ENCODE peak calls at places on chromosomes 16 and 17, in nine cellular contexts. N is IMR-90, P is ascending aorta, M is cardiac fibroblast, X is lower lobe of right lung, K is fibroblast of pulmonary artery, U is cardiac muscle cell, W is tibial artery, V is upper lobe of right lung. J is an unnamed sample.

GRCh38 chr17:9274973-9275372 is 253.7 kb downstream of the NTN1 start:
- DNase-seq in N (no peak), X (no peak), K (no peak), W (no peak), U (no peak), V (no peak), P (no peak), M (no peak), J (no peak)

GRCh38 chr17:21058098-21058893 is 15.5 kb upstream of the USP22 start:
- DNase-seq in V (no peak), U (no peak), M (peak), X (no peak), N (peak), K (peak), P (no peak), W (no peak), J (peak)

GRCh38 chr16:11835891-11836652 is 15.3 kb downstream of the RSL1D1 start:
- DNase-seq in M (peak), N (peak), U (peak), V (peak), K (peak), X (no peak), P (no peak), W (no peak), J (peak)

GRCh38 chr16:29009050-29009837 is 24.4 kb downstream of the LAT start:
- DNase-seq in K (no peak), U (no peak), X (no peak), W (no peak), P (no peak), N (no peak), M (no peak), V (no peak), J (no peak)

GRCh38 chr17:61766520-61766919 is 96.8 kb downstream of the BRIP1 start:
- DNase-seq in K (no peak), N (peak), W (no peak), M (no peak), P (no peak), X (no peak), V (no peak), U (no peak), J (peak)

GRCh38 chr17:79039171-79039570 is 15.2 kb downstream of the C1QTNF1 start:
- DNase-seq in N (no peak), P (no peak), X (no peak), V (peak), W (no peak), U (no peak), K (no peak), M (no peak), J (no peak)

GRCh38 chr16:12900599-12901203 is 697 bp upstream of the SHISA9 start:
- DNase-seq in X (no peak), P (no peak), W (no peak), K (no peak), U (no peak), V (no peak), N (no peak), M (no peak), J (no peak)

GRCh38 chr17:17028059-17028877 is 14.0 kb upstream of the MPRIP start:
- DNase-seq in X (peak), N (peak), V (peak), M (peak), P (no peak), W (no peak), U (no peak), K (peak), J (no peak)

GRCh38 chr17:75834279-75834920 is 9.8 kb downstream of the UNC13D start:
- DNase-seq in P (no peak), W (no peak), K (no peak), U (no peak), N (no peak), X (no peak), V (peak), M (no peak), J (no peak)

GRCh38 chr16:57413733-57414132 is 9.2 kb downstream of the CCL17 start:
- DNase-seq in W (no peak), V (no peak), M (no peak), X (no peak), P (no peak), K (no peak), U (no peak), N (no peak), J (no peak)

GRCh38 chr17:17818088-17818526 is 18.7 kb downstream of the SREBF1 start:
- DNase-seq in U (peak), V (peak), K (peak), P (no peak), N (peak), X (peak), W (no peak), M (no peak), J (peak)

GRCh38 chr16:53922805-53923645 is 219.1 kb downstream of the FTO start:
- DNase-seq in U (peak), P (no peak), N (peak), K (peak), X (no peak), V (no peak), M (no peak), W (no peak), J (no peak)

GRCh38 chr17:46003907-46004748 is 5.1 kb downstream of the STH start:
- DNase-seq in M (peak), V (no peak), W (no peak), P (no peak), X (no peak), N (peak), U (no peak), K (peak), J (peak)

GRCh38 chr16:57203451-57203850 is 17.3 kb downstream of the RSPRY1 start:
- DNase-seq in M (no peak), V (no peak), X (no peak), P (no peak), N (no peak), W (no peak), U (no peak), K (no peak), J (no peak)

GRCh38 chr16:71428883-71429282 is 13.0 kb downstream of the TLE7 start:
- DNase-seq in N (no peak), P (no peak), M (peak), K (peak), W (no peak), V (no peak), X (no peak), U (no peak), J (no peak)

GRCh38 chr17:40490289-40490853 is 11.1 kb downstream of the TNS4 start:
- DNase-seq in V (no peak), W (peak), N (peak), X (no peak), U (peak), K (peak), P (no peak), M (peak), J (peak)

GRCh38 chr17:67194134-67194533 is 50.9 kb downstream of the HELZ start:
- DNase-seq in V (no peak), X (no peak), N (peak), K (peak), U (peak), M (peak), W (no peak), P (no peak), J (peak)

GRCh38 chr16:27729516-27730304 is 179.8 kb downstream of the KATNIP start:
- DNase-seq in V (no peak), M (peak), N (peak), K (peak), X (peak), W (peak), U (no peak), P (no peak), J (peak)

GRCh38 chr17:67469208-67469980 is 92.3 kb downstream of the PITPNC1 start:
- DNase-seq in K (peak), W (no peak), P (no peak), M (peak), V (no peak), N (peak), U (peak), X (peak), J (no peak)

GRCh38 chr16:66427036-66427446 is at the start of gene BEAN1:
- DNase-seq in U (peak), K (no peak), M (peak), N (no peak), W (no peak), P (no peak), V (no peak), X (no peak), J (peak)

GRCh38 chr17:21467196-21467595 is 91.0 kb downstream of the KCNJ12 start:
- DNase-seq in M (no peak), P (no peak), X (no peak), U (no peak), V (no peak), K (no peak), W (no peak), N (no peak), J (no peak)

GRCh38 chr17:80219777-80220708 is at the start of the genes SGSH and SLC26A11:
- DNase-seq in W (peak), N (peak), K (peak), P (peak), X (peak), V (peak), U (peak), M (peak), J (peak)

GRCh38 chr16:72979974-72980373 is 68.0 kb downstream of the ZFHX3 start:
- DNase-seq in N (no peak), K (no peak), V (no peak), W (peak), P (no peak), X (peak), M (no peak), U (no peak), J (no peak)

GRCh38 chr16:57999366-57999970 is 1.0 kb downstream of the ZNF319 start:
- DNase-seq in X (peak), U (no peak), V (no peak), W (no peak), P (no peak), N (peak), K (peak), M (no peak), J (no peak)

GRCh38 chr16:30797670-30798309 is 10.8 kb upstream of the ZNF629 start:
- DNase-seq in K (no peak), U (no peak), P (no peak), N (no peak), X (no peak), V (no peak), W (no peak), M (no peak), J (peak)
- TF ChIP-seq CTCF in K (peak), U (no peak), P (no peak), N (no peak), X (no peak), V (no peak), W (no peak), M (no peak), J (no peak)

GRCh38 chr16:81817789-81818304 is 38.8 kb downstream of the PLCG2 start:
- DNase-seq in X (peak), U (no peak), M (no peak), K (no peak), W (no peak), N (no peak), P (no peak), V (no peak), J (no peak)

GRCh38 chr16:81817296-81817695 is 38.2 kb downstream of the PLCG2 start:
- DNase-seq in U (no peak), N (no peak), M (no peak), K (no peak), W (no peak), V (no peak), P (no peak), X (no peak), J (no peak)

GRCh38 chr16:81815429-81815766 is 36.3 kb downstream of the PLCG2 start:
- DNase-seq in P (no peak), K (no peak), M (no peak), X (no peak), W (no peak), N (no peak), U (no peak), V (no peak), J (no peak)

GRCh38 chr16:81816351-81816750 is 37.3 kb downstream of the PLCG2 start:
- DNase-seq in P (no peak), V (no peak), N (no peak), K (no peak), M (no peak), U (no peak), W (no peak), X (no peak), J (no peak)

GRCh38 chr16:81816793-81817210 is 37.7 kb downstream of the PLCG2 start:
- DNase-seq in W (no peak), U (no peak), N (no peak), P (no peak), V (no peak), K (no peak), X (no peak), M (no peak), J (no peak)
- H3K4me3 ChIP-seq in W (no peak), U (no peak), N (no peak), P (no peak), V (no peak), K (no peak), X (no peak), M (no peak), J (no peak)

GRCh38 chr17:1894753-1895339 is 65.0 kb downstream of the RPA1 start:
- DNase-seq in M (no peak), W (no peak), U (no peak), K (no peak), P (no peak), N (no peak), V (peak), X (peak), J (no peak)

GRCh38 chr17:1896243-1897163 is 66.7 kb downstream of the RPA1 start:
- DNase-seq in W (no peak), N (no peak), K (no peak), M (no peak), X (no peak), P (no peak), U (no peak), V (peak), J (no peak)

GRCh38 chr17:1898872-1899271 is 69.1 kb downstream of the RPA1 start:
- DNase-seq in N (no peak), V (no peak), K (no peak), M (no peak), X (no peak), P (no peak), W (no peak), U (no peak), J (no peak)

GRCh38 chr17:1898332-1898731 is 68.5 kb downstream of the RPA1 start:
- DNase-seq in K (no peak), V (no peak), P (no peak), W (no peak), U (no peak), N (no peak), M (no peak), X (no peak), J (no peak)

DNA sequence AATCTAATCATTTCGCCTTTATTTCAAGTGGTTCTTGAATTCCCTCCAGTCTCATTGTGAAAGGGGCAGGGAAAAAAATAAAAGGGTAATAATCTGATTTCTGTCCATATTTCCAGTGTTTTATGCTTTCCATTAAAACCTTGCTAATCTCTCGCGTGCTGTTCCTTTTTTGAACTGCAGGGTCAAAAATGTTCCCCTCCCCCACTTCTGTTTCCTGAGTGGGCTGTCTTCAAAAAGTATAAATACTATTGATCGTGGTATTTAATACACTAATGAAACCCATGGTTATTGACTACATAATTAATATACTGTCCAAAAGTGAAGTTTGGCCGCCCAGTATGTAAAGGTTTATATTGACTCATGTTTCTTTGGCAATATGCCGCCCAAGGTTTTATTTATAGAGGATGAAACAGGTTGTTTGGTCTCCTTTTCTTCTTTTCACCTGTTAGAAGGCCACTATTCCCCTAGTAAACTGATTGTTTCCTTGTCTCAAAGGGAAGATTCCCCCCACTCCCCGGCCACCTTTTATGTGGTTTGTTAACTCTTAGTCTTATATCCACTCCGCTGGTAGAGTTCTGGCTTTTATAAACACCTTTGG is 69.7 kb downstream of the RPA1 start:
- DNase-seq in X (no peak), U (no peak), P (no peak), V (no peak), K (no peak), W (no peak), M (no peak), N (no peak), J (no peak)
- TF ChIP-seq CTCF in X (no peak), U (peak), P (no peak), V (no peak), K (peak), W (no peak), M (no peak), N (no peak), J (no peak)

DNA sequence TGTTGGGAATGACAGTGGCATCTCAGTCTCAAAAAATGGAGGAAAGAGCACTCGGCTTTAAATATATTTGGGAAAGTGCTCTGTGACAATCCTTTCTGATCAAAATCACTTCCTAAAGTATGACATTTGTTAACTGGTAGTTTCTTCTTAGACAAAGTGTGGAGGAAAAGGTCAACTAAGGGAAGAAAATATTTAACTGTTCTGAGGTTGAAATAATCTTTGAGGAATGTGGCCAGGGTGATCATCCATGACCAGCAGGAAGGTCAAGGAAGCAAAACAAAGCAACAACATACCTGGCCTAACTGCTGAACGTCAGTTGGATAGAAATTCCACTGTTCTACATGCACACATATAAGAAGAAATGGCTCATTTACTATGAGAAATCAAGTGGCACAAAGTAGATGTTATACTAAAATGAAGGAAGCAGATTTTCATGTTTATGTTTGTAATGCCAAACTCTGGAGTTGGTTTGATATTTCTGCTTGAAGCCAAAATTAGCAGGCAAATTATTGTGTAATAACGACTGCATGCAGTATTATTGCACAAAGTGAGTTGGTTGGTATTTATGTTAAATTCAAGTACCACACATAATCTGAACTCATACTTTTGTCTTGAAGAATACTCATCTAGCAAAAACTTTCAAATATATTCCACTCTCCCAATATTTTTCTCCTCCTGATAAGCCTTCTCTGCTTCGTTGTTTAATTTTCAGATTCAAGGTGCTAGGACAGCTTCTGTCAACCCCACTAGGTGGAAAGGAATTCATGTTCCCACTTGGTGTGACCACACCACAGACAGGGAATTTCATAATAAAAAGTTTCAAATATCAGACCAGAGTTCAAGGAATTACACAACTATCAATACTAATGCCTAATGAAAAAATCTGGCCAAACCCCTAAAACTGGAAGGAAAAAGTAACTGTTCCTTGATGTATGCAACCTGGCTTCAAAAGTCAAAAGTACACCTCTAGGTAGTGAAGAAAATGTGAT is 87.4 kb upstream of the CORO6 start:
- DNase-seq in M (peak), U (no peak), K (peak), P (no peak), N (peak), V (no peak), W (no peak), X (no peak), J (peak)
- H3K4me3 ChIP-seq in M (no peak), U (no peak), K (no peak), P (peak), N (no peak), V (no peak), W (no peak), X (no peak), J (no peak)

GRCh38 chr16:70381604-70382342 is 35.1 kb downstream of the DDX19A start:
- DNase-seq in X (peak), U (no peak), V (no peak), N (no peak), W (no peak), K (no peak), P (no peak), M (no peak), J (no peak)

GRCh38 chr16:70383421-70383960 is 36.8 kb downstream of the DDX19A start:
- DNase-seq in V (no peak), X (no peak), U (no peak), W (no peak), K (no peak), M (no peak), P (no peak), N (no peak), J (no peak)

GRCh38 chr16:70380205-70380918 is 33.7 kb downstream of the DDX19A start:
- DNase-seq in X (peak), V (peak), M (peak), N (peak), U (peak), K (peak), P (no peak), W (no peak), J (peak)

GRCh38 chr16:70378869-70379493 is 32.3 kb downstream of the DDX19A start:
- DNase-seq in K (no peak), M (no peak), N (no peak), X (no peak), W (no peak), P (no peak), V (no peak), U (no peak), J (no peak)

DNA sequence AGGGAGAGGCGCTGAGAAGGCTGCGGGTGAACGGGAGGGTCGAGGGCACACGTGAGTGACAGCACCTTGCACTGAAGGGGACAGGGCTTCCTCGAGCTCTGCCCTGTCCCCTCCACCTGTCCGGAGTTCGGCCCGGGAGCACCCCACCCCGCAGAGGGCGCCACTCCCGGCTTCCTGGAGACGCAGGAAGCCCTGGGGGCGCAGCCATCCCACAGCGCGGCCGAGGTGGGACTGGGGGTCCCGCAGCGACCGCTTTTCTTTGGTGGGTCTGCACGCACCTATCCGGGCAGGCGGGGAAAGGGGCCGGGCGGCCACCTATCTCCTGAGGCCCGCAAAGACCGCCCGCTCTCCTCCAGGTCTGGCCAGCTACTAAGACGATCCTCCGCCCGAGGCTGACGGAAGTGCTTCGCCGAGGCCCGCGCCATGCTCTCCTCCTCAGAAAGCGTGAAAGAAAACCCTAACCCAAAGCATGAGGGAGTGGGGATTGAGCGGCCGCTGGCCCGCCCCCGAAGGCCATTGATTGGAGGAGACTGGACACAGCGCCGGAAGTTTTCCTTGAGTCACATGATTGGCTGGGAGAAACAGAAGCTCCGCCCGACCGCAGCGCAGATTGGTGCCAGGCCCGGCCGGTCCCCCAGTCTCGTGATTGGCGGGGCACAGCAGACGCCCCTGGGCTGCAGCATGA is 34.4 kb downstream of the DDX19A start:
- DNase-seq in U (peak), K (peak), V (peak), N (peak), M (peak), X (peak), P (peak), W (peak), J (peak)
- TF ChIP-seq CTCF in U (peak), K (peak), V (peak), N (peak), M (no peak), X (peak), P (no peak), W (no peak), J (no peak)

J was measured in foreskin fibroblast.